ENCODE peak calls at places on chromosomes 5 and 9, in five cellular contexts. One of them, this sample, is unnamed.

GRCh38 chr9:105841562-105841961 is 147.2 kb downstream of the TMEM38B start:
- DNase-seq in heart left ventricle: no peak
- DNase-seq in IMR-90: no peak
- DNase-seq in A549: no peak
- DNase-seq in testis: no peak
- DNase-seq in this sample: no peak

GRCh38 chr5:140855772-140856674 is at the start of gene PCDHA10:
- DNase-seq in heart left ventricle: no peak
- DNase-seq in IMR-90: no peak
- DNase-seq in A549: peak; percentile 18
- DNase-seq in testis: no peak
- DNase-seq in this sample: no peak

GRCh38 chr9:75185585-75186170 is 97.4 kb downstream of the OSTF1 start:
- DNase-seq in heart left ventricle: no peak
- DNase-seq in IMR-90: no peak
- DNase-seq in A549: peak; percentile 59
- DNase-seq in testis: peak; percentile 61
- DNase-seq in this sample: no peak

GRCh38 chr5:84724181-84724580 is 339.5 kb upstream of the EDIL3 start:
- DNase-seq in heart left ventricle: no peak
- DNase-seq in IMR-90: no peak
- DNase-seq in A549: no peak
- DNase-seq in testis: no peak
- DNase-seq in this sample: no peak

GRCh38 chr5:141477815-141478214 is 2.0 kb downstream of the PCDHGC3 start:
- DNase-seq in heart left ventricle: no peak
- DNase-seq in IMR-90: no peak
- DNase-seq in A549: no peak
- DNase-seq in testis: no peak
- DNase-seq in this sample: no peak

GRCh38 chr9:109249615-109250014 is 71.2 kb downstream of the EPB41L4B start:
- DNase-seq in heart left ventricle: no peak
- DNase-seq in IMR-90: no peak
- DNase-seq in A549: no peak
- DNase-seq in testis: no peak
- DNase-seq in this sample: no peak

GRCh38 chr9:133237271-133237731 is 28.3 kb upstream of the OBP2B start:
- DNase-seq in heart left ventricle: no peak
- DNase-seq in IMR-90: no peak
- DNase-seq in A549: no peak
- DNase-seq in testis: peak; percentile 57
- DNase-seq in this sample: peak; percentile 11

GRCh38 chr9:5442400-5443011 is 4.8 kb upstream of the PLGRKT start:
- DNase-seq in heart left ventricle: no peak
- DNase-seq in IMR-90: peak; percentile 66
- DNase-seq in A549: peak; percentile 78
- DNase-seq in testis: peak; percentile 52
- DNase-seq in this sample: no peak

GRCh38 chr5:180286-180918 is 10.9 kb upstream of the LRRC14B start:
- DNase-seq in heart left ventricle: peak; percentile 28
- DNase-seq in IMR-90: no peak
- DNase-seq in A549: no peak
- DNase-seq in testis: no peak
- DNase-seq in this sample: no peak

GRCh38 chr9:122347348-122348287 is 23.2 kb upstream of the PTGS1 start:
- DNase-seq in heart left ventricle: no peak
- DNase-seq in IMR-90: no peak
- DNase-seq in A549: peak; percentile 50
- DNase-seq in testis: no peak
- DNase-seq in this sample: no peak

GRCh38 chr5:73370620-73371583 is 77.7 kb downstream of the FOXD1 start:
- DNase-seq in heart left ventricle: no peak
- DNase-seq in IMR-90: peak; percentile 98
- DNase-seq in A549: peak; percentile 87
- DNase-seq in testis: no peak
- DNase-seq in this sample: no peak

DNA sequence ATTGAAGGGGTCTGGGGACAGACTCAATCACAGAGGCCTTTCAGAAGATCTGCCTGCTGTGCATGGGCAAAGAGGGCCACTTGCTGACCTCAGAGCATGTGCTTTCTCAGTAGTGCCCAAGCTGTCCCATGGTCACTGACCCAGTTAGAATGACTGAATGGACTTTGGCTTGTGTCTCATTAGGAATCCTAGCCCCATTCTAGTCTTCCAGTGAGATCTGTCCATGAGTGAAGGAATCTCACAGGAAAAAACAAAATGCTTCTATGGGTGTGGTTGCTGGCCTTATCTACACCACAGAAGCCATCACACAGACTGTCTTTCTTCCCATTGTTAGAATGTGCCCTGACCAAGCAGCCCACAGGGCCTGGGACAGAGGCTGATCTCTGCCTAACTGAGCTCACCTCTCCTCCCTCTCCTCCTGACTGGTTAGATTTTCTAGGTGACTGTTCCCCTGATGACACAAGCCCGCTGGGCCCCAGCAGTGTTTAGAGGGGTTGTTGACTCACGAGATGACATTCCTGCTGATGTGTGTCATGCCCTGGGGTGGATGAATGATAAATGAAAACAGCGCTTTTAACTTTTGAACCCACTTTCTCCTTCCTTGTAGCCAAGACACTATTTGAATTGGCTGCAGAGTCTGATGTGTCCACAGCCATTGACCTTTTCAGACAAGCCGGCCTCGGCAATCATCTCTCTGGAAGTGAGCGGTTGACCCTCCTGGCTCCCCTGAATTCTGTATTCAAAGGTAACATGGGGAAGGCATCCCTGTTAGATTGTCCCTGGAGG is 24.7 kb downstream of the TGFBI start:
- DNase-seq in heart left ventricle: no peak
- DNase-seq in IMR-90: peak; percentile 97
- DNase-seq in A549: peak; percentile 95
- DNase-seq in testis: no peak
- DNase-seq in this sample: no peak
- TF ChIP-seq POLR2A in heart left ventricle: no peak
- TF ChIP-seq POLR2A in IMR-90: peak; percentile 76
- TF ChIP-seq POLR2A in A549: no peak
- TF ChIP-seq POLR2A in testis: no peak
- TF ChIP-seq POLR2A in this sample: no peak

GRCh38 chr5:156934450-156935211 is 28.4 kb downstream of the TIMD4 start:
- DNase-seq in heart left ventricle: no peak
- DNase-seq in IMR-90: no peak
- DNase-seq in A549: peak; percentile 33
- DNase-seq in testis: peak; percentile 45
- DNase-seq in this sample: no peak
- TF ChIP-seq CTCF in heart left ventricle: peak; percentile 46
- TF ChIP-seq CTCF in IMR-90: peak; percentile 34
- TF ChIP-seq CTCF in A549: peak; percentile 53
- TF ChIP-seq CTCF in testis: peak; percentile 43
- TF ChIP-seq CTCF in this sample: no peak

GRCh38 chr5:35476046-35476445 is 141.6 kb upstream of the SPEF2 start:
- DNase-seq in heart left ventricle: no peak
- DNase-seq in IMR-90: no peak
- DNase-seq in A549: no peak
- DNase-seq in testis: no peak
- DNase-seq in this sample: peak; percentile 35

GRCh38 chr5:35477321-35477720 is 140.3 kb upstream of the SPEF2 start:
- DNase-seq in heart left ventricle: no peak
- DNase-seq in IMR-90: no peak
- DNase-seq in A549: no peak
- DNase-seq in testis: no peak
- DNase-seq in this sample: no peak

GRCh38 chr5:35476789-35477188 is 140.9 kb upstream of the SPEF2 start:
- DNase-seq in heart left ventricle: no peak
- DNase-seq in IMR-90: no peak
- DNase-seq in A549: no peak
- DNase-seq in testis: no peak
- DNase-seq in this sample: peak; percentile 31

GRCh38 chr5:35482167-35482755 is 135.4 kb upstream of the SPEF2 start:
- DNase-seq in heart left ventricle: no peak
- DNase-seq in IMR-90: no peak
- DNase-seq in A549: no peak
- DNase-seq in testis: no peak
- DNase-seq in this sample: no peak

DNA sequence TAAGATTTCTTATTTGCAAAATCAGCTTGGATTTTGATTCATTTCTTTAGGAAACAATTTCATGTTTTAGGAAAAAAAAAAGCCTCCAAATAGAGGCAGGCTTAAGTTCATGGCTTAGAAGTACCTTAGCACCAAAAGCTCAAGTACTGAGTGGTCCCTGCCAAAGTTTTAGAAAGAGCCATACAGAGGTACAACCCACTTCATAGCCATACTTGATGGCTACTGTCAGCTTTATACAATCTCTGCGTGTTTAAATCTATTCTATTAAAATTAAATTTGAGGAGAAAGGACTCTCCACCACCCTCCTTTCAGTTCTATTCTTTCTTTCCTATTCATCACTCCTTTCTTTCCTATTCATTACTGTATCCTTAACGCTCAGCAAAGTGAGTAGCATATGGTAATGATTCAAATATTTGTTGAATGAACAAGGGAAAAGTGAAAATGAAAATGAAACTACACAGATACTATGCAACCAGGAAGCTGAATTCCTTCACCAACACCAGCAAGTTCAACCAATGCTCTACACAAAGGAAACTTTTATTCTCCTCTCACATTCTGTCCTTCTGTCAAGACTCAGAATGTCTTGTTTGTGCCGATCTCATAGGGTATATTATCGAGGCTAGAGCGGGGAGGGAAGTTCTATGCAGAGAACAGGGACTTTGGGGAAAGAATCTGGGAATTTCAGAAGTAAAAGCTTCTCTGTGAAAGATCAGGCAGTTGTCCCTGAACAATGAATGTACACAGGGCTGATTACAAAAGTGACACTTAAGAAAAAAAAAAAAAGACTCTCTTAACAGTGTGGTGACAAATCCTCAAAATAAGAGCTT is 138.6 kb upstream of the SPEF2 start:
- DNase-seq in heart left ventricle: no peak
- DNase-seq in IMR-90: peak; percentile 39
- DNase-seq in A549: no peak
- DNase-seq in testis: no peak
- DNase-seq in this sample: no peak
- H3K4me1 ChIP-seq in heart left ventricle: no peaks in the 10 kb centered on the region
- H3K4me1 ChIP-seq in IMR-90: no peaks in the 10 kb centered on the region
- H3K4me1 ChIP-seq in A549: no peaks in the 10 kb centered on the region
- H3K4me1 ChIP-seq in testis: no peaks in the 10 kb centered on the region
- H3K4me1 ChIP-seq in this sample: no peaks in the 10 kb centered on the region

DNA sequence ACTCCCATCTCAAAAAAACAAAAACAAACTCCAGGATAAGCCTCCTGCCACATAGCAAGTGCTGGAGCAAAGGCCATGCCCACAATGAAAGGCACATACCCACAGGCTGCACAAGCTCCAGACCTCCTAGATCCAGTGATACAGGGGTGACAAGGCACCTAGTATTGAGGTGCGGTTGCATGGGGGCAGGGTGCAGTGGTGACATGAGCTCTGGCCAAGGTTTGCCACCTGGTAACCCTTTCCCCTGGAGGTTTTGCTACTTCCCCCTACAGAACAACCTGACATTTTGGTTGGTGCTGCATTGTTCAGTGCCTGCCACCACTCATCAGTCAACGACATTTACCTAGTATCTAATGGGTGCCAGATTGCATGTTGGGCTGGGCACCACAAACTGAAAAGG is 14.5 kb downstream of the CDKN2AIPNL start:
- DNase-seq in heart left ventricle: no peak
- DNase-seq in IMR-90: no peak
- DNase-seq in A549: no peak
- DNase-seq in testis: no peak
- DNase-seq in this sample: no peak
- TF ChIP-seq POLR2A in heart left ventricle: no peak
- TF ChIP-seq POLR2A in IMR-90: no peak
- TF ChIP-seq POLR2A in A549: no peak
- TF ChIP-seq POLR2A in testis: no peak
- TF ChIP-seq POLR2A in this sample: no peak

DNA sequence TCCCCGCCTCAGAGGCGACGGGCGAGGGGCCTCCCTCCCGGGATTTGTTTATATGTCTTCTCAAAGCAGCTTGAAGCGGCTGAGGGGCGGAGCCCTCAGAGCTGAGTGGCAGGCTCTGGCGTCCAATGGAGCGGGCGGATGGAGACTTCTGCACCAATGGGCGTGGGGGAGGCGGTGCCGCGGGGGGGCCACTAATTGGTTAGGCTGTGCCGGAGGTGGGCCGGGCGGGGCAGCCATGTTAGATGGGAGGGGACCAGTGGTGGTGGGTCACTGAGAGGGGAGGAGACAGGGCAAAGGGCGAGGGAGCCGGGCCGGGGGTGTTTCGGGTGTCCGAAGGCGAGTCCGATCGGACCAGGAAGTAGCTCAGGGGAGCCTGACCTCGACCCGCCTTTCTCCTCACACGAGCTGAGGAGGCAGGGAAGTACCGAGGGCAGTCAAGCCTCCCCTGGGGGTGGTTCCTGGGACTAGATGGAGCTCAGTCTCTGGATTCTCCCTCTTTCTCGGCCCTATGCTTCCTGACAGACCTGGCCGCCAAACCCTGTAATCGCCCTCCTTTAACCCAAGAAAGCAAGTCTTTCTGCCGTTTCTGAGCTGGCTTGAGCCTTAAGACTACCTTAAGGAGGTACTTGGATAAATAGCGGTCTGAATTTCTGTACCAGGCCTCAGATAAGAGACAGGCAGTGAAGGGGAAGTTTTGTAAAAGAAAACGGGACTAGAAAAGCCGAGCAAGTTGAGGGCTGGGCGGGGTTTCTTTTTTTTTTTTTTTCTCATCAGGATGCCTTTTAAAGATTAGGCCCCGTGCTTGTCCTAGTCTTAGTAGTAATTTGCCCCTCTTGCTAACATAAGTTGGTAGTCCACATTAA is 1.1 kb downstream of the CREBRF start:
- DNase-seq in heart left ventricle: peak; percentile 99
- DNase-seq in IMR-90: peak; percentile 97
- DNase-seq in A549: peak; percentile 99
- DNase-seq in testis: peak; percentile 100
- DNase-seq in this sample: peak; percentile 98
- TF ChIP-seq CTCF in heart left ventricle: no peak
- TF ChIP-seq CTCF in IMR-90: peak; percentile 14
- TF ChIP-seq CTCF in A549: no peak
- TF ChIP-seq CTCF in testis: no peak
- TF ChIP-seq CTCF in this sample: no peak

DNA sequence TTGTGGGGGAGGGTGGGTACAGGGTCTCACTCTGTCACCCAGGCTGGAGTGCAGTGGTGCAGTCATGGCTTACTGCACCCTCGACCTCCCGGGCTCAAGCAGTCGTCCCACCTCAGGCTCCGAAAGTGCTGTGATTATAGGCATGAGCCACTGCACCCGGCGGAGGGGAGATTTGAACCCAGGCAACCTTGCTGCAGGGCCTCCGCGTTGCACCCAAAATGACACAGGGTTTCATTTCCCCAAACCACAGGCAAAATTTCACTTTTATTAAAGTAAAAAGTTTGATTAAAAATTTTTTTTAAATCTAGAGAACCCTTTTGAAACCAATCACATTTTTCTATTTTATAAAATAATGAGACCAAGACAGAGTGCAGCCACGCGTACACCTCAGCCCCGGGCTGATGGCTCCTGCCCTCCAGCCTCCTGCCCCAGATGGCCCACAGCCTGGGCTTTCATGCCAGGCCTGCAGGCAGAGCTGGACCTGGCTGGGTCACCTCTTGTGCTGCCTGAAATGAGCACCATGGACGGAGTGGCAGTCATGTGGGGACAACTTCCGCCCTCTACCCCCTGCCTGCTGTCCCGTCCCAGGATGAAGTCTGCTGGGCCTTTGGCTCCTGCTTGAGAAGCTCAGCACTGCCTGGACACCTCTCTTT is 30.5 kb downstream of the USP20 start:
- DNase-seq in heart left ventricle: no peak
- DNase-seq in IMR-90: no peak
- DNase-seq in A549: no peak
- DNase-seq in testis: no peak
- DNase-seq in this sample: no peak
- H3K4me1 ChIP-seq in heart left ventricle: no peaks in the 10 kb centered on the region
- H3K4me1 ChIP-seq in IMR-90: no peaks in the 10 kb centered on the region
- H3K4me1 ChIP-seq in A549: no peaks in the 10 kb centered on the region
- H3K4me1 ChIP-seq in testis: no peaks in the 10 kb centered on the region
- H3K4me1 ChIP-seq in this sample: no peaks in the 10 kb centered on the region

GRCh38 chr5:30659417-30659816 is 534.1 kb upstream of the CDH6 start:
- DNase-seq in heart left ventricle: no peak
- DNase-seq in IMR-90: no peak
- DNase-seq in A549: no peak
- DNase-seq in testis: no peak
- DNase-seq in this sample: no peak
- TF ChIP-seq POLR2A in heart left ventricle: no peak
- TF ChIP-seq POLR2A in IMR-90: no peak
- TF ChIP-seq POLR2A in A549: no peak
- TF ChIP-seq POLR2A in testis: no peak
- TF ChIP-seq POLR2A in this sample: no peak